ENCODE peak calls at places on chromosomes 16 and 17, in four cellular contexts. T, Q, F and C are unnamed samples.
A peak's percentile ranks its signal among the peaks of the same experiment; 100 is the strongest.

GRCh38 chr16:85523602-85524364 is 89.3 kb upstream of the GSE1 start:
- DNase-seq in T (no peak), Q (no peak), F (no peak), C (no peak)

GRCh38 chr17:50837980-50838954 is 2.9 kb downstream of the WFIKKN2 start:
- DNase-seq in T (no peak), Q (no peak), F (no peak), C (no peak)

GRCh38 chr17:17414316-17414937 is 62.4 kb upstream of the MED9 start:
- DNase-seq in T (no peak), Q (no peak), F (no peak), C (no peak)

GRCh38 chr17:56548661-56549060 is 44.8 kb upstream of the NOG start:
- DNase-seq in T (no peak), Q (no peak), F (no peak), C (no peak)

GRCh38 chr17:51000835-51001638 is 119.6 kb downstream of the SPAG9 start:
- DNase-seq in T (no peak), Q (no peak), F (peak; percentile 43), C (peak; percentile 51)

GRCh38 chr17:58541249-58541648 is 26.8 kb upstream of the MTMR4 start:
- DNase-seq in T (no peak), Q (no peak), F (no peak), C (peak; percentile 47)

GRCh38 chr17:51347851-51348584 is 87.7 kb downstream of the UTP18 start:
- DNase-seq in T (no peak), Q (no peak), F (no peak), C (no peak)

GRCh38 chr16:84144301-84144858 is 597 bp downstream of the HSDL1 start:
- DNase-seq in T (peak; percentile 23), Q (peak; percentile 45), F (peak; percentile 60), C (peak; percentile 46)

GRCh38 chr17:56593073-56593740 is at the start of gene NOG:
- DNase-seq in T (peak; percentile 44), Q (peak; percentile 59), F (peak; percentile 69), C (peak; percentile 34)

GRCh38 chr17:36474571-36474970 is 11.9 kb upstream of the ZNHIT3 start:
- DNase-seq in T (no peak), Q (no peak), F (no peak), C (no peak)

GRCh38 chr17:71631483-71631882 is 489.3 kb upstream of the SOX9 start:
- DNase-seq in T (no peak), Q (no peak), F (no peak), C (no peak)

GRCh38 chr16:85360323-85361277 is 248.3 kb upstream of the CIBAR2 start:
- DNase-seq in T (no peak), Q (no peak), F (no peak), C (no peak)

GRCh38 chr16:15572329-15573001 is 70.5 kb downstream of the MARF1 start:
- DNase-seq in T (no peak), Q (peak; percentile 32), F (no peak), C (no peak)

GRCh38 chr17:76938009-76938408 is 69.8 kb downstream of the MGAT5B start:
- DNase-seq in T (no peak), Q (no peak), F (no peak), C (no peak)

GRCh38 chr17:48453447-48453846 is 23.4 kb upstream of the SKAP1 start:
- DNase-seq in T (no peak), Q (no peak), F (no peak), C (no peak)

GRCh38 chr16:20610192-20610891 is 34.2 kb upstream of the ACSM2B start:
- DNase-seq in T (no peak), Q (no peak), F (no peak), C (no peak)

GRCh38 chr17:82320956-82321927 is 3.8 kb upstream of the CD7 start:
- DNase-seq in T (peak; percentile 41), Q (peak; percentile 86), F (peak; percentile 92), C (peak; percentile 83)

GRCh38 chr16:85402910-85403692 is 210.0 kb upstream of the GSE1 start:
- DNase-seq in T (no peak), Q (peak; percentile 4), F (no peak), C (no peak)

GRCh38 chr16:2835638-2836493 is 5.8 kb downstream of the ZG16B start:
- DNase-seq in T (no peak), Q (no peak), F (no peak), C (no peak)